ENCODE peak calls at places on chromosomes 7 and 10, in five cellular contexts. P is Panc1, L is transverse colon, J is keratinocyte, F is BJ. I is an unnamed sample.

GRCh38 chr10:76717141-76717540 is 920.5 kb downstream of the KCNMA1 start:
- DNase-seq in P (no peak), L (no peak), J (no peak), F (peak; percentile 27), I (peak; percentile 12)

GRCh38 chr7:139108256-139109187 is 998 bp downstream of the ZC3HAV1 start:
- DNase-seq in P (no peak), L (peak; percentile 41), J (no peak), F (no peak), I (no peak)

GRCh38 chr10:28532223-28532508 is 752 bp upstream of the WAC start:
- DNase-seq in P (no peak), L (no peak), J (no peak), F (no peak), I (no peak)

GRCh38 chr10:104349623-104350142 is 4.0 kb upstream of the CFAP58 start:
- DNase-seq in P (no peak), L (peak; percentile 20), J (no peak), F (no peak), I (no peak)

GRCh38 chr7:157515342-157516041 is 178.7 kb downstream of the DNAJB6 start:
- DNase-seq in P (no peak), L (no peak), J (no peak), F (no peak), I (no peak)

GRCh38 chr10:58254644-58255043 is 13.1 kb downstream of the IPMK start:
- DNase-seq in P (no peak), L (no peak), J (no peak), F (no peak), I (no peak)

GRCh38 chr7:106070567-106071254 is 41.4 kb downstream of the SYPL1 start:
- DNase-seq in P (no peak), L (no peak), J (no peak), F (no peak), I (no peak)

GRCh38 chr10:129593953-129594352 is 126.9 kb downstream of the MGMT start:
- DNase-seq in P (no peak), L (no peak), J (no peak), F (no peak), I (no peak)

GRCh38 chr7:19772858-19773337 is 519 bp downstream of the TMEM196 start:
- DNase-seq in P (no peak), L (no peak), J (no peak), F (no peak), I (no peak)

GRCh38 chr10:101778151-101778780 is 2.4 kb upstream of the FGF8 start:
- DNase-seq in P (no peak), L (no peak), J (no peak), F (no peak), I (no peak)

GRCh38 chr7:26584964-26585650 is 279.3 kb downstream of the SKAP2 start:
- DNase-seq in P (no peak), L (no peak), J (no peak), F (no peak), I (no peak)

GRCh38 chr7:130356121-130356759 is 11.6 kb downstream of the CPA5 start:
- DNase-seq in P (peak; percentile 84), L (peak; percentile 50), J (peak; percentile 93), F (peak; percentile 96), I (peak; percentile 97)

GRCh38 chr7:42456756-42457276 is 219.8 kb upstream of the GLI3 start:
- DNase-seq in P (no peak), L (no peak), J (no peak), F (no peak), I (no peak)

GRCh38 chr10:24483701-24484100 is 240.0 kb downstream of the ARHGAP21 start:
- DNase-seq in P (no peak), L (peak; percentile 81), J (peak; percentile 77), F (no peak), I (peak; percentile 81)

GRCh38 chr10:103554488-103555320 is 61.2 kb downstream of the NEURL1 start:
- DNase-seq in P (no peak), L (peak; percentile 70), J (peak; percentile 7), F (no peak), I (peak; percentile 14)

GRCh38 chr7:135197906-135198655 is 13.2 kb downstream of the WDR91 start:
- DNase-seq in P (no peak), L (no peak), J (no peak), F (peak; percentile 52), I (no peak)

GRCh38 chr7:154794147-154794780 is 208.7 kb downstream of the PAXIP1 start:
- DNase-seq in P (no peak), L (peak; percentile 11), J (no peak), F (no peak), I (no peak)

GRCh38 chr10:125097409-125098070 is 62.8 kb downstream of the CTBP2 start:
- DNase-seq in P (no peak), L (no peak), J (no peak), F (no peak), I (no peak)

GRCh38 chr10:56068040-56068439 is 293.0 kb downstream of the ZWINT start:
- DNase-seq in P (no peak), L (no peak), J (no peak), F (no peak), I (no peak)

GRCh38 chr7:95897557-95898183 is 125.3 kb downstream of the DYNC1I1 start:
- DNase-seq in P (no peak), L (no peak), J (no peak), F (no peak), I (no peak)

GRCh38 chr10:90845726-90846125 is 12.1 kb downstream of the HTR7 start:
- DNase-seq in P (no peak), L (no peak), J (no peak), F (no peak), I (no peak)

GRCh38 chr7:84025332-84025927 is 169.2 kb downstream of the SEMA3A start:
- DNase-seq in P (peak; percentile 84), L (no peak), J (peak; percentile 30), F (peak; percentile 89), I (peak; percentile 94)

GRCh38 chr7:108347616-108348015 is 108.6 kb downstream of the NRCAM start:
- DNase-seq in P (no peak), L (no peak), J (no peak), F (no peak), I (no peak)

GRCh38 chr7:29327455-29327854 is 132.9 kb downstream of the CHN2 start:
- DNase-seq in P (no peak), L (no peak), J (no peak), F (no peak), I (no peak)

GRCh38 chr7:127776776-127777390 is 124.9 kb downstream of the SND1 start:
- DNase-seq in P (no peak), L (no peak), J (no peak), F (peak; percentile 65), I (peak; percentile 58)

GRCh38 chr10:24240001-24240751 is 31.2 kb downstream of the KIAA1217 start:
- DNase-seq in P (no peak), L (no peak), J (no peak), F (no peak), I (no peak)

DNA sequence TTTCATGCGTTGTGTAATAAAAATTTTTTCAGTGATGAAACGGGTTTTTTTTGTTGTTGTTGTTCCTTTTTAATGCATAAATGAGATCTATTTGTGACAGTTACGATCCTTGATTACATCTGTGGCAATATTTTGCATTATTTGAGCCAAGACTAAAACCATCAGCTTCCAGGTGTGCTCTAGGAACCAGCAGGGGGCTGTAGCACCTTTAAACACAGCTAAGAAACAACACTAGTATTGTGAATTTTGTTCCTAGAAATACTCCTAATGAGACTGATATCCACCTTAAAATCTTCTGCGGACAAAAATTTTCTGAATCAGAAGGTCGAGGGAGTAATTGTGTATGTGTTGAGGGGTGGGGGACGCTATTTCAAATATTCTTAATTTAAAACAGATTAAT is 52.6 kb downstream of the FGFBP3 start:
- DNase-seq in P (peak; percentile 8), L (no peak), J (no peak), F (no peak), I (no peak)
- TF ChIP-seq CTCF in P (peak; percentile 69), L (peak; percentile 9), J (peak; percentile 50), F (peak; percentile 34), I (peak; percentile 45)

GRCh38 chr7:151633516-151633812 is 113.8 kb upstream of the RHEB start:
- DNase-seq in P (no peak), L (no peak), J (no peak), F (no peak), I (no peak)
- H3K4me3 ChIP-seq in P (no peak overlapping the region), L (peak overlapping the region; percentile 76), J (no peak overlapping the region), F (no peak overlapping the region), I (no peak overlapping the region)

GRCh38 chr10:61731638-61732037 is 68.9 kb downstream of the CABCOCO1 start:
- DNase-seq in P (no peak), L (no peak), J (no peak), F (no peak), I (no peak)

GRCh38 chr10:61735879-61736278 is 73.2 kb downstream of the CABCOCO1 start:
- DNase-seq in P (no peak), L (no peak), J (no peak), F (no peak), I (no peak)

GRCh38 chr10:61732635-61733278 is 70.0 kb downstream of the CABCOCO1 start:
- DNase-seq in P (no peak), L (no peak), J (no peak), F (no peak), I (no peak)

GRCh38 chr10:61730671-61731070 is 67.9 kb downstream of the CABCOCO1 start:
- DNase-seq in P (no peak), L (no peak), J (no peak), F (no peak), I (no peak)

DNA sequence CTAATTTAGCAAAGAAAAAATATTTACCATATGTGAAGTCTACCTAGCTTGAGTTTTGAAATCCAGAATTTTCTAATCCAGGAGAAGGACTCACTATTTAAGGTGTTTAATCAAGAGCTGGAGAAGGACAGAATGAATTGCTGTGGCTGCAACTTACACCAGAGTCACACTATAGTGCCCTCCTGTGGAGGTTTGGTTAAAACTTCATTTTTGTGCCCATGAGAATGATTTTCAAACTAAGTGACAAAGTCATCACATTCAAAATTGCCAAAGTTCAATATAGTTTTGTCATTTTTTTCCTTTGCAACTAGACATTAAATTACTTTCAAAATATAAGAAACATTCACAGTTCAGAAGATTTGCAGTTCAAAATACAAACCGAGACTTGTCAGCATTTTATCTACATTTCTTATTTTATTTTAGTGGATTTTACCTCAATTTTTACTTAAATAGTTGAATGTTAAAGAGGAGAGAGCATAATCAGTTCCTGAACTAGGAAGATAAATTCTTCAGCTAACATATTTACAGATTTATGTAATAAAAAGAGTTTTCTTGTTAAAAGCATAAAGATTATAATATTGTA is 70.7 kb downstream of the CABCOCO1 start:
- DNase-seq in P (peak; percentile 46), L (no peak), J (no peak), F (no peak), I (no peak)
- H3K36me3 ChIP-seq in P (no peaks in the 10 kb centered on the region), L (no peaks in the 10 kb centered on the region), J (no peaks in the 10 kb centered on the region), F (no peaks in the 10 kb centered on the region), I (no peaks in the 10 kb centered on the region)

GRCh38 chr7:72751378-72751777 is 76.6 kb downstream of the TYW1B start:
- DNase-seq in P (no peak), L (no peak), J (no peak), F (no peak), I (no peak)

GRCh38 chr7:72754312-72754711 is 73.7 kb downstream of the TYW1B start:
- DNase-seq in P (no peak), L (no peak), J (no peak), F (no peak), I (no peak)

GRCh38 chr7:72753781-72754180 is 74.2 kb downstream of the TYW1B start:
- DNase-seq in P (no peak), L (no peak), J (no peak), F (no peak), I (no peak)

GRCh38 chr7:72751978-72752377 is 76.0 kb downstream of the TYW1B start:
- DNase-seq in P (no peak), L (no peak), J (no peak), F (no peak), I (no peak)
- TF ChIP-seq CTCF in P (peak; percentile 75), L (no peak), J (no peak), F (no peak), I (no peak)

I was measured in kidney epithelial cell.